ENCODE peak calls at places on chromosomes 1 and 21, in nine cellular contexts. X is prostate gland; D is DMS153; M is suprapubic skin; L is GM12891; B is fibroblast of pulmonary artery; T is nephron progenitor cell; W is stimulated activated CD4-positive, alpha-beta T cell treated with anti-CD3 and anti-CD28 coated beads, Interleukin-4, amount 100 ng/mL, for 4 hours; R is GM13976. Y is an unnamed sample.

GRCh38 chr1:29944253-29944652 is 707.9 kb downstream of the PTPRU start:
- DNase-seq in X (no peak), D (no peak), M (no peak), L (no peak), B (no peak), T (no peak), W (no peak), R (no peak), Y (no peak)

GRCh38 chr1:5830771-5831599 is 161.2 kb downstream of the NPHP4 start:
- DNase-seq in X (no peak), D (peak), M (no peak), L (no peak), B (no peak), T (peak), W (no peak), R (no peak), Y (no peak)

GRCh38 chr21:38699048-38699447 is 106.7 kb upstream of the ETS2 start:
- DNase-seq in X (no peak), D (no peak), M (no peak), L (no peak), B (no peak), T (peak), W (no peak), R (no peak), Y (no peak)

GRCh38 chr1:155012052-155012546 is 9.5 kb downstream of the ZBTB7B start:
- DNase-seq in X (peak), D (no peak), M (peak), L (no peak), B (peak), T (peak), W (no peak), R (no peak), Y (peak)

GRCh38 chr1:156898151-156898550 is 4.6 kb downstream of the PEAR1 start:
- DNase-seq in X (no peak), D (no peak), M (no peak), L (no peak), B (peak), T (no peak), W (no peak), R (no peak), Y (no peak)

GRCh38 chr21:39651206-39651605 is 38.5 kb downstream of the B3GALT5 start:
- DNase-seq in X (no peak), D (no peak), M (no peak), L (no peak), B (no peak), T (no peak), W (no peak), R (no peak), Y (no peak)

GRCh38 chr1:61318319-61319125 is 236.2 kb downstream of the NFIA start:
- DNase-seq in X (no peak), D (no peak), M (peak), L (peak), B (peak), T (peak), W (no peak), R (peak), Y (no peak)

GRCh38 chr1:53548031-53548491 is 88.9 kb downstream of the DMRTB1 start:
- DNase-seq in X (no peak), D (no peak), M (no peak), L (no peak), B (no peak), T (peak), W (no peak), R (no peak), Y (no peak)

GRCh38 chr1:91793189-91793588 is 92.8 kb downstream of the TGFBR3 start:
- DNase-seq in X (no peak), D (no peak), M (no peak), L (no peak), B (no peak), T (no peak), W (no peak), R (no peak), Y (no peak)

GRCh38 chr1:16068356-16069270 is 4.8 kb downstream of the FAM131C start:
- DNase-seq in X (no peak), D (no peak), M (no peak), L (no peak), B (no peak), T (no peak), W (no peak), R (no peak), Y (no peak)

GRCh38 chr1:221804303-221804702 is 62.4 kb upstream of the DUSP10 start:
- DNase-seq in X (no peak), D (no peak), M (no peak), L (no peak), B (no peak), T (no peak), W (no peak), R (no peak), Y (no peak)

GRCh38 chr1:39387452-39387851 is 104.0 kb upstream of the BMP8A start:
- DNase-seq in X (no peak), D (no peak), M (no peak), L (no peak), B (peak), T (no peak), W (no peak), R (no peak), Y (no peak)

GRCh38 chr1:18642278-18643095 is 11.8 kb downstream of the PAX7 start:
- DNase-seq in X (no peak), D (no peak), M (no peak), L (no peak), B (no peak), T (no peak), W (no peak), R (no peak), Y (no peak)

GRCh38 chr1:115726161-115726560 is 42.4 kb downstream of the CASQ2 start:
- DNase-seq in X (no peak), D (no peak), M (no peak), L (no peak), B (no peak), T (no peak), W (no peak), R (no peak), Y (no peak)

GRCh38 chr1:223052931-223053330 is 90.1 kb downstream of the TLR5 start:
- DNase-seq in X (no peak), D (no peak), M (no peak), L (no peak), B (peak), T (no peak), W (no peak), R (no peak), Y (no peak)

GRCh38 chr1:38486115-38486514 is 373.5 kb downstream of the RRAGC start:
- DNase-seq in X (no peak), D (no peak), M (no peak), L (no peak), B (no peak), T (no peak), W (no peak), R (no peak), Y (no peak)

GRCh38 chr1:221217029-221217428 is 337.8 kb downstream of the HLX start:
- DNase-seq in X (no peak), D (peak), M (no peak), L (no peak), B (no peak), T (no peak), W (no peak), R (no peak), Y (no peak)

GRCh38 chr1:21914468-21914867 is 22.6 kb downstream of the HSPG2 start:
- DNase-seq in X (no peak), D (no peak), M (no peak), L (no peak), B (no peak), T (no peak), W (no peak), R (no peak), Y (no peak)

GRCh38 chr1:228546541-228547463 is 59.6 kb downstream of the RNF187 start:
- DNase-seq in X (no peak), D (no peak), M (peak), L (no peak), B (no peak), T (no peak), W (no peak), R (no peak), Y (no peak)

GRCh38 chr1:17688217-17688810 is 66.8 kb upstream of the ACTL8 start:
- DNase-seq in X (no peak), D (no peak), M (no peak), L (no peak), B (no peak), T (no peak), W (no peak), R (no peak), Y (no peak)

GRCh38 chr21:35206141-35207125 is 157.3 kb upstream of the RUNX1 start:
- DNase-seq in X (peak), D (peak), M (no peak), L (no peak), B (no peak), T (peak), W (no peak), R (peak), Y (no peak)

GRCh38 chr1:66730462-66730861 is 21.8 kb upstream of the DYNLT5 start:
- DNase-seq in X (no peak), D (peak), M (no peak), L (no peak), B (no peak), T (no peak), W (no peak), R (no peak), Y (no peak)

GRCh38 chr1:109643385-109644230 is 12.3 kb upstream of the GSTM4 start:
- DNase-seq in X (peak), D (peak), M (peak), L (peak), B (peak), T (peak), W (peak), R (peak), Y (peak)

GRCh38 chr1:227771771-227772170 is 36.5 kb downstream of the SNAP47 start:
- DNase-seq in X (no peak), D (no peak), M (no peak), L (no peak), B (no peak), T (no peak), W (no peak), R (no peak), Y (no peak)

GRCh38 chr1:6142734-6143133 is 37.4 kb downstream of the CHD5 start:
- DNase-seq in X (no peak), D (no peak), M (no peak), L (no peak), B (no peak), T (no peak), W (no peak), R (no peak), Y (no peak)

GRCh38 chr1:10771789-10772188 is 24.7 kb downstream of the CASZ1 start:
- DNase-seq in X (peak), D (no peak), M (no peak), L (no peak), B (no peak), T (no peak), W (no peak), R (no peak), Y (no peak)

GRCh38 chr1:204574016-204574855 is 58.0 kb downstream of the MDM4 start:
- DNase-seq in X (no peak), D (no peak), M (no peak), L (no peak), B (no peak), T (no peak), W (no peak), R (no peak), Y (no peak)

GRCh38 chr1:2544875-2545638 is 11.1 kb upstream of the TNFRSF14 start:
- DNase-seq in X (no peak), D (no peak), M (no peak), L (no peak), B (no peak), T (no peak), W (no peak), R (no peak), Y (no peak)

GRCh38 chr1:184932319-184932718 is 42.0 kb downstream of the NIBAN1 start:
- DNase-seq in X (no peak), D (no peak), M (no peak), L (no peak), B (no peak), T (no peak), W (no peak), R (no peak), Y (no peak)

Y was measured in GF-D8.